ENCODE peak calls at places on chromosomes 13 and 19, in six cellular contexts. K is HCT116, W is GM12878, O is H1, S is HepG2, E is K562. I is an unnamed sample.

GRCh38 chr13:94417294-94417693 is 62.2 kb downstream of the DCT start:
- DNase-seq in K (no peak), W (no peak), O (no peak), S (no peak), E (no peak), I (no peak)

GRCh38 chr13:39675904-39676303 is 20.4 kb downstream of the COG6 start:
- DNase-seq in K (no peak), W (no peak), O (no peak), S (no peak), E (no peak), I (no peak)

GRCh38 chr13:74920361-74920760 is 561.6 kb downstream of the TBC1D4 start:
- DNase-seq in K (no peak), W (no peak), O (no peak), S (no peak), E (peak; percentile 81), I (no peak)

GRCh38 chr19:16160943-16161560 is 12.3 kb downstream of the CIB3 start:
- DNase-seq in K (peak; percentile 95), W (no peak), O (no peak), S (peak; percentile 30), E (peak; percentile 50), I (no peak)

GRCh38 chr13:66099825-66100224 is 1130.3 kb downstream of the PCDH9 start:
- DNase-seq in K (no peak), W (no peak), O (no peak), S (no peak), E (peak; percentile 18), I (no peak)

GRCh38 chr13:113939129-113939904 is 34.6 kb downstream of the C13orf46 start:
- DNase-seq in K (no peak), W (no peak), O (no peak), S (no peak), E (no peak), I (no peak)

GRCh38 chr13:21318891-21319532 is 140.1 kb downstream of the ZDHHC20 start:
- DNase-seq in K (no peak), W (no peak), O (no peak), S (no peak), E (no peak), I (no peak)

GRCh38 chr19:31185261-31185660 is 164.0 kb downstream of the TSHZ3 start:
- DNase-seq in K (no peak), W (no peak), O (no peak), S (no peak), E (no peak), I (no peak)

GRCh38 chr19:8638078-8638619 is 7.7 kb downstream of the NFILZ start:
- DNase-seq in K (no peak), W (no peak), O (no peak), S (peak; percentile 71), E (no peak), I (no peak)

GRCh38 chr19:19575411-19575810 is 37.3 kb downstream of the CILP2 start:
- DNase-seq in K (no peak), W (no peak), O (no peak), S (no peak), E (no peak), I (no peak)

GRCh38 chr13:56735537-56735942 is 405.2 kb upstream of the PRR20A start:
- DNase-seq in K (no peak), W (no peak), O (no peak), S (no peak), E (no peak), I (no peak)

GRCh38 chr19:6374179-6374709 is 1.5 kb downstream of the PSPN start:
- DNase-seq in K (no peak), W (no peak), O (no peak), S (no peak), E (no peak), I (no peak)

GRCh38 chr13:67175836-67176235 is 54.3 kb downstream of the PCDH9 start:
- DNase-seq in K (no peak), W (no peak), O (no peak), S (no peak), E (no peak), I (no peak)

GRCh38 chr13:60329221-60329983 is 67.6 kb upstream of the TDRD3 start:
- DNase-seq in K (peak; percentile 18), W (peak; percentile 7), O (peak; percentile 27), S (peak; percentile 12), E (peak; percentile 70), I (peak; percentile 36)
- TF ChIP-seq ZNF274 in K (no peak), W (no peak), O (no peak), S (no peak), E (no peak), I (no peak)

DNA sequence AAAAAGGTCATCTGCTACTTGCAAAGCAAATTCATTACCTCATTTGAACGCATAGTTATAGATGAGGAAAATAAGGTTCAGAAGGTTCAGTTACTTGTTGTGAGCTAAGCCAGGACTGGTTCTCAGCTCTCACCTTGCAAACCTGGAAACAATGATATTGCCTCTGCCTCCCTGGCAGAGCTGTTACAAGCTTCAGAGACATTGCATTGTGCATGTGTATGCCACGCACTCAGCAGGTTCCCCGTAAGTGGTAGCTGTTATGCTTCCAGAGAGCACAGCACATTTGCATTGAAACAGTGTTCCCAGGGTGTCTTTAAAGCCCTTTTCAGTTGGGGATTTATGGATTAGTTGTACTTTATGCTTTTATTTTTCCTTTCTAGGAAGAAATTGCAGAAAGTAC is 80.6 kb downstream of the DGKH start:
- DNase-seq in K (no peak), W (no peak), O (no peak), S (no peak), E (no peak), I (peak; percentile 11)
- TF ChIP-seq ZNF274 in K (no peak), W (no peak), O (no peak), S (no peak), E (no peak), I (no peak)

GRCh38 chr19:35273686-35274259 is 5.0 kb downstream of the USF2 start:
- DNase-seq in K (no peak), W (no peak), O (no peak), S (no peak), E (no peak), I (no peak)
- TF ChIP-seq ZNF274 in K (no peak), W (no peak), O (no peak), S (no peak), E (no peak), I (no peak)

GRCh38 chr19:51702754-51703654 is 9.9 kb downstream of the SPACA6 start:
- DNase-seq in K (no peak), W (no peak), O (peak; percentile 56), S (no peak), E (peak; percentile 80), I (no peak)
- TF ChIP-seq ZNF274 in K (no peak), W (no peak), O (no peak), S (no peak), E (no peak), I (no peak)

GRCh38 chr19:17266026-17266425 is 1.2 kb upstream of the BABAM1 start:
- DNase-seq in K (no peak), W (no peak), O (no peak), S (no peak), E (no peak), I (no peak)
- TF ChIP-seq ZNF274 in K (no peak), W (no peak), O (no peak), S (no peak), E (no peak), I (no peak)

GRCh38 chr19:53785196-53785889 is 38.8 kb downstream of the NLRP12 start:
- DNase-seq in K (no peak), W (no peak), O (no peak), S (peak; percentile 80), E (no peak), I (no peak)
- TF ChIP-seq ZNF274 in K (no peak), W (no peak), O (no peak), S (no peak), E (no peak), I (no peak)

GRCh38 chr19:411723-412355 is 2.9 kb upstream of the C2CD4C start:
- DNase-seq in K (no peak), W (no peak), O (no peak), S (no peak), E (no peak), I (no peak)

GRCh38 chr19:408441-409005 is 424 bp downstream of the C2CD4C start:
- DNase-seq in K (no peak), W (no peak), O (no peak), S (no peak), E (no peak), I (no peak)

GRCh38 chr19:409515-410242 is 732 bp upstream of the C2CD4C start:
- DNase-seq in K (no peak), W (no peak), O (no peak), S (no peak), E (no peak), I (no peak)

GRCh38 chr19:409006-409514 is at the start of gene C2CD4C:
- DNase-seq in K (no peak), W (no peak), O (no peak), S (no peak), E (peak; percentile 52), I (no peak)

GRCh38 chr19:410243-410781 is 1.4 kb upstream of the C2CD4C start:
- DNase-seq in K (no peak), W (no peak), O (no peak), S (no peak), E (no peak), I (no peak)
- TF ChIP-seq ZNF274 in K (no peak), W (no peak), O (no peak), S (no peak), E (no peak), I (no peak)

GRCh38 chr19:1663854-1664253 is 11.4 kb upstream of the TCF3 start:
- DNase-seq in K (no peak), W (no peak), O (no peak), S (no peak), E (no peak), I (no peak)
- TF ChIP-seq ZNF274 in K (no peak), W (no peak), O (no peak), S (no peak), E (no peak), I (no peak)

I was measured in NT2/D1.